ENCODE peak calls at places on chromosomes 6 and 20, in ten cellular contexts. One of them, this sample, is unnamed.

GRCh38 chr6:13462380-13463326 is 24.7 kb downstream of the GFOD1 start:
- ATAC-seq in SK-N-SH treated with all-trans-retinoic acid at 6 μM for 48 hours: no peak
- ATAC-seq in CD8-positive, alpha-beta T cell: peak
- ATAC-seq in mucosa of descending colon: no peak
- ATAC-seq in heart right ventricle: no peak
- ATAC-seq in activated CD8-positive, alpha-beta T cell treated with anti-CD3 and anti-CD28 coated beads for 36 hours: no peak
- ATAC-seq in CD4-positive, CD25-positive, alpha-beta regulatory T cell: no peak
- ATAC-seq in sciatic nerve: peak
- ATAC-seq in Right ventricle myocardium superior: no peak
- ATAC-seq in effector memory CD8-positive, alpha-beta T cell: no peak
- ATAC-seq in this sample: no peak

GRCh38 chr6:89970072-89970471 is 75.8 kb downstream of the GJA10 start:
- ATAC-seq in CD4-positive, CD25-positive, alpha-beta regulatory T cell: no peak
- ATAC-seq in heart right ventricle: peak
- ATAC-seq in activated CD8-positive, alpha-beta T cell treated with anti-CD3 and anti-CD28 coated beads for 36 hours: no peak
- ATAC-seq in sciatic nerve: peak
- ATAC-seq in CD8-positive, alpha-beta T cell: no peak
- ATAC-seq in Right ventricle myocardium superior: peak
- ATAC-seq in effector memory CD8-positive, alpha-beta T cell: no peak
- ATAC-seq in mucosa of descending colon: peak
- ATAC-seq in SK-N-SH treated with all-trans-retinoic acid at 6 μM for 48 hours: peak
- ATAC-seq in this sample: no peak

GRCh38 chr6:13666194-13667105 is 45.2 kb downstream of the RANBP9 start:
- ATAC-seq in sciatic nerve: no peak
- ATAC-seq in mucosa of descending colon: peak
- ATAC-seq in Right ventricle myocardium superior: no peak
- ATAC-seq in CD8-positive, alpha-beta T cell: no peak
- ATAC-seq in CD4-positive, CD25-positive, alpha-beta regulatory T cell: peak
- ATAC-seq in SK-N-SH treated with all-trans-retinoic acid at 6 μM for 48 hours: no peak
- ATAC-seq in effector memory CD8-positive, alpha-beta T cell: peak
- ATAC-seq in heart right ventricle: no peak
- ATAC-seq in activated CD8-positive, alpha-beta T cell treated with anti-CD3 and anti-CD28 coated beads for 36 hours: peak
- ATAC-seq in this sample: peak

GRCh38 chr6:160078883-160079685 is 42.5 kb upstream of the SLC22A1 start:
- ATAC-seq in mucosa of descending colon: no peak
- ATAC-seq in activated CD8-positive, alpha-beta T cell treated with anti-CD3 and anti-CD28 coated beads for 36 hours: no peak
- ATAC-seq in CD8-positive, alpha-beta T cell: no peak
- ATAC-seq in heart right ventricle: no peak
- ATAC-seq in sciatic nerve: no peak
- ATAC-seq in Right ventricle myocardium superior: no peak
- ATAC-seq in SK-N-SH treated with all-trans-retinoic acid at 6 μM for 48 hours: no peak
- ATAC-seq in CD4-positive, CD25-positive, alpha-beta regulatory T cell: no peak
- ATAC-seq in effector memory CD8-positive, alpha-beta T cell: no peak
- ATAC-seq in this sample: no peak

GRCh38 chr20:54843891-54844290 is 368.5 kb downstream of the DOK5 start:
- ATAC-seq in SK-N-SH treated with all-trans-retinoic acid at 6 μM for 48 hours: no peak
- ATAC-seq in CD8-positive, alpha-beta T cell: no peak
- ATAC-seq in activated CD8-positive, alpha-beta T cell treated with anti-CD3 and anti-CD28 coated beads for 36 hours: no peak
- ATAC-seq in CD4-positive, CD25-positive, alpha-beta regulatory T cell: no peak
- ATAC-seq in Right ventricle myocardium superior: no peak
- ATAC-seq in mucosa of descending colon: no peak
- ATAC-seq in effector memory CD8-positive, alpha-beta T cell: no peak
- ATAC-seq in heart right ventricle: no peak
- ATAC-seq in sciatic nerve: no peak
- ATAC-seq in this sample: no peak

GRCh38 chr6:152975204-152975915 is 7.5 kb downstream of the FBXO5 start:
- ATAC-seq in Right ventricle myocardium superior: no peak
- ATAC-seq in sciatic nerve: no peak
- ATAC-seq in activated CD8-positive, alpha-beta T cell treated with anti-CD3 and anti-CD28 coated beads for 36 hours: peak
- ATAC-seq in effector memory CD8-positive, alpha-beta T cell: peak
- ATAC-seq in mucosa of descending colon: peak
- ATAC-seq in SK-N-SH treated with all-trans-retinoic acid at 6 μM for 48 hours: no peak
- ATAC-seq in heart right ventricle: no peak
- ATAC-seq in CD4-positive, CD25-positive, alpha-beta regulatory T cell: peak
- ATAC-seq in CD8-positive, alpha-beta T cell: peak
- ATAC-seq in this sample: no peak

GRCh38 chr20:40657526-40657925 is 31.5 kb downstream of the MAFB start:
- ATAC-seq in Right ventricle myocardium superior: peak
- ATAC-seq in CD8-positive, alpha-beta T cell: no peak
- ATAC-seq in SK-N-SH treated with all-trans-retinoic acid at 6 μM for 48 hours: no peak
- ATAC-seq in heart right ventricle: peak
- ATAC-seq in CD4-positive, CD25-positive, alpha-beta regulatory T cell: no peak
- ATAC-seq in effector memory CD8-positive, alpha-beta T cell: no peak
- ATAC-seq in sciatic nerve: peak
- ATAC-seq in mucosa of descending colon: no peak
- ATAC-seq in activated CD8-positive, alpha-beta T cell treated with anti-CD3 and anti-CD28 coated beads for 36 hours: no peak
- ATAC-seq in this sample: no peak

GRCh38 chr6:1518855-1519254 is 90.9 kb upstream of the FOXC1 start:
- ATAC-seq in effector memory CD8-positive, alpha-beta T cell: no peak
- ATAC-seq in CD4-positive, CD25-positive, alpha-beta regulatory T cell: no peak
- ATAC-seq in activated CD8-positive, alpha-beta T cell treated with anti-CD3 and anti-CD28 coated beads for 36 hours: no peak
- ATAC-seq in CD8-positive, alpha-beta T cell: no peak
- ATAC-seq in heart right ventricle: no peak
- ATAC-seq in Right ventricle myocardium superior: no peak
- ATAC-seq in sciatic nerve: no peak
- ATAC-seq in mucosa of descending colon: no peak
- ATAC-seq in SK-N-SH treated with all-trans-retinoic acid at 6 μM for 48 hours: no peak
- ATAC-seq in this sample: no peak

GRCh38 chr6:81002126-81002525 is 750.4 kb downstream of the TENT5A start:
- ATAC-seq in activated CD8-positive, alpha-beta T cell treated with anti-CD3 and anti-CD28 coated beads for 36 hours: no peak
- ATAC-seq in effector memory CD8-positive, alpha-beta T cell: no peak
- ATAC-seq in sciatic nerve: no peak
- ATAC-seq in mucosa of descending colon: no peak
- ATAC-seq in heart right ventricle: no peak
- ATAC-seq in CD4-positive, CD25-positive, alpha-beta regulatory T cell: no peak
- ATAC-seq in Right ventricle myocardium superior: no peak
- ATAC-seq in CD8-positive, alpha-beta T cell: no peak
- ATAC-seq in SK-N-SH treated with all-trans-retinoic acid at 6 μM for 48 hours: no peak
- ATAC-seq in this sample: no peak

GRCh38 chr20:31857861-31858835 is 12.2 kb downstream of the DUSP15 start:
- ATAC-seq in CD4-positive, CD25-positive, alpha-beta regulatory T cell: no peak
- ATAC-seq in activated CD8-positive, alpha-beta T cell treated with anti-CD3 and anti-CD28 coated beads for 36 hours: peak
- ATAC-seq in effector memory CD8-positive, alpha-beta T cell: no peak
- ATAC-seq in SK-N-SH treated with all-trans-retinoic acid at 6 μM for 48 hours: no peak
- ATAC-seq in sciatic nerve: no peak
- ATAC-seq in Right ventricle myocardium superior: no peak
- ATAC-seq in CD8-positive, alpha-beta T cell: no peak
- ATAC-seq in mucosa of descending colon: no peak
- ATAC-seq in heart right ventricle: no peak
- ATAC-seq in this sample: no peak